ENCODE peak calls at places on chromosomes 3 and 15, in seven cellular contexts. S is DMS 273 treated with DMSO at 0.1 percent for 48 hours; H is naive thymus-derived CD8-positive, alpha-beta T cell; T is HS-27A; K is EL; B is activated naive CD4-positive, alpha-beta T cell treated with anti-CD3 and anti-CD28 coated beads, Interleukin-2, amount 10 ng/mL, durations not matched to agents 7 days and 5 days; W is right cardiac atrium. L is an unnamed sample.

GRCh38 chr3:37922721-37923575 is 61.3 kb downstream of the CTDSPL start:
- DNase-seq in S (no peak), H (no peak), T (no peak), K (peak), B (no peak), W (no peak), L (no peak)

GRCh38 chr3:54134713-54135112 is 12.4 kb downstream of the CACNA2D3 start:
- DNase-seq in S (no peak), H (no peak), T (no peak), K (no peak), B (no peak), W (no peak), L (no peak)

GRCh38 chr3:120080836-120081235 is 13.4 kb downstream of the GSK3B start:
- DNase-seq in S (no peak), H (no peak), T (no peak), K (no peak), B (no peak), W (no peak), L (no peak)

GRCh38 chr15:67177750-67178149 is 76.7 kb downstream of the AAGAB start:
- DNase-seq in S (no peak), H (no peak), T (no peak), K (peak), B (no peak), W (no peak), L (no peak)

GRCh38 chr3:157920804-157921203 is 185.4 kb downstream of the SHOX2 start:
- DNase-seq in S (peak), H (no peak), T (no peak), K (no peak), B (no peak), W (no peak), L (no peak)

GRCh38 chr15:52912172-52912571 is 122.0 kb upstream of the ONECUT1 start:
- DNase-seq in S (no peak), H (no peak), T (no peak), K (no peak), B (no peak), W (no peak), L (no peak)

GRCh38 chr15:92638291-92638708 is 17.3 kb downstream of the FAM174B start:
- DNase-seq in S (peak), H (no peak), T (no peak), K (no peak), B (no peak), W (no peak), L (no peak)

GRCh38 chr3:105835606-105836005 is 33.2 kb downstream of the CBLB start:
- DNase-seq in S (peak), H (no peak), T (no peak), K (no peak), B (no peak), W (no peak), L (no peak)

GRCh38 chr3:12796171-12797123 is at the start of gene CAND2:
- DNase-seq in S (no peak), H (peak), T (no peak), K (peak), B (peak), W (peak), L (peak)

GRCh38 chr15:31477301-31477700 is 150.7 kb downstream of the KLF13 start:
- DNase-seq in S (no peak), H (no peak), T (no peak), K (no peak), B (peak), W (no peak), L (peak)

GRCh38 chr3:170414202-170414663 is 4.4 kb upstream of the CLDN11 start:
- DNase-seq in S (peak), H (no peak), T (peak), K (peak), B (peak), W (no peak), L (peak)

GRCh38 chr15:89818287-89818686 is 3.6 kb upstream of the ANPEP start:
- DNase-seq in S (no peak), H (no peak), T (no peak), K (no peak), B (no peak), W (peak), L (no peak)

GRCh38 chr3:100537646-100538338 is 45.4 kb downstream of the TMEM45A start:
- DNase-seq in S (no peak), H (no peak), T (no peak), K (no peak), B (no peak), W (no peak), L (no peak)

GRCh38 chr3:144394052-144394451 is 422.4 kb downstream of the DIPK2A start:
- DNase-seq in S (no peak), H (no peak), T (no peak), K (peak), B (no peak), W (no peak), L (no peak)

GRCh38 chr3:10473581-10474438 is 31.6 kb downstream of the ATP2B2 start:
- DNase-seq in S (no peak), H (no peak), T (no peak), K (no peak), B (no peak), W (no peak), L (no peak)

GRCh38 chr15:25508369-25509002 is 69.7 kb upstream of the UBE3A start:
- DNase-seq in S (peak), H (no peak), T (no peak), K (peak), B (no peak), W (no peak), L (no peak)

GRCh38 chr3:126126811-126127431 is 43.0 kb upstream of the SLC41A3 start:
- DNase-seq in S (no peak), H (no peak), T (no peak), K (no peak), B (no peak), W (no peak), L (peak)

GRCh38 chr15:90030376-90030775 is 29.3 kb downstream of the ZNF710 start:
- DNase-seq in S (peak), H (no peak), T (no peak), K (no peak), B (no peak), W (no peak), L (peak)

GRCh38 chr3:18443670-18444596 is 18.8 kb upstream of the SATB1 start:
- DNase-seq in S (no peak), H (peak), T (no peak), K (peak), B (peak), W (peak), L (peak)

GRCh38 chr3:79032686-79033318 is 735.0 kb downstream of the ROBO1 start:
- DNase-seq in S (no peak), H (no peak), T (no peak), K (peak), B (no peak), W (no peak), L (no peak)

GRCh38 chr15:70050970-70051369 is 46.7 kb downstream of the TLE3 start:
- DNase-seq in S (no peak), H (no peak), T (no peak), K (no peak), B (no peak), W (no peak), L (peak)

GRCh38 chr15:44009056-44009455 is 182.3 kb downstream of the WDR76 start:
- DNase-seq in S (no peak), H (no peak), T (no peak), K (peak), B (no peak), W (no peak), L (no peak)

L was measured in activated effector memory CD4-positive, alpha-beta T cell treated with anti-CD3 and anti-CD28 coated beads, Interleukin-2, amount 50 U/mL, for 16 hours.